ENCODE peak calls at places on chromosomes 1 and 21, in four cellular contexts. One of them, this sample, is unnamed. For H4K20me1, the result is how much of the 10 kb centered on the place peaks cover.

GRCh38 chr1:210236840-210237409 is 4.3 kb downstream of the SERTAD4 start:
- DNase-seq in fibroblast of lung: peak
- DNase-seq in H9: no peak
- DNase-seq in astrocyte: peak
- DNase-seq in this sample: no peak

GRCh38 chr1:188937965-188938551 is 1539.6 kb downstream of the BRINP3 start:
- DNase-seq in H9: no peak
- DNase-seq in fibroblast of lung: peak
- DNase-seq in astrocyte: peak
- DNase-seq in this sample: peak

GRCh38 chr1:8560611-8561544 is 243.0 kb downstream of the SLC45A1 start:
- DNase-seq in fibroblast of lung: peak
- DNase-seq in astrocyte: no peak
- DNase-seq in H9: no peak
- DNase-seq in this sample: peak

GRCh38 chr1:109239047-109239579 is 10.2 kb upstream of the CELSR2 start:
- DNase-seq in H9: no peak
- DNase-seq in fibroblast of lung: no peak
- DNase-seq in astrocyte: no peak
- DNase-seq in this sample: no peak

GRCh38 chr21:25963186-25963585 is 207.4 kb downstream of the APP start:
- DNase-seq in H9: no peak
- DNase-seq in fibroblast of lung: peak
- DNase-seq in astrocyte: peak
- DNase-seq in this sample: peak

GRCh38 chr1:32900956-32901822 is at the start of gene TMEM54:
- DNase-seq in astrocyte: no peak
- DNase-seq in fibroblast of lung: peak
- DNase-seq in H9: no peak
- DNase-seq in this sample: peak

GRCh38 chr1:203504400-203505250 is 10.7 kb downstream of the OPTC start:
- DNase-seq in astrocyte: peak
- DNase-seq in fibroblast of lung: peak
- DNase-seq in H9: peak
- DNase-seq in this sample: peak

GRCh38 chr1:19596065-19596718 is 47.9 kb upstream of the NBL1 start:
- DNase-seq in fibroblast of lung: no peak
- DNase-seq in astrocyte: no peak
- DNase-seq in H9: no peak
- DNase-seq in this sample: no peak

GRCh38 chr1:118785246-118785645 is 202.9 kb downstream of the TBX15 start:
- DNase-seq in fibroblast of lung: no peak
- DNase-seq in H9: no peak
- DNase-seq in astrocyte: peak
- DNase-seq in this sample: peak

GRCh38 chr1:207032528-207033017 is at the start of gene C1orf116:
- DNase-seq in astrocyte: no peak
- DNase-seq in fibroblast of lung: no peak
- DNase-seq in H9: peak
- DNase-seq in this sample: peak

GRCh38 chr1:230219174-230220067 is 152.4 kb downstream of the GALNT2 start:
- DNase-seq in H9: no peak
- DNase-seq in astrocyte: no peak
- DNase-seq in fibroblast of lung: no peak
- DNase-seq in this sample: no peak

GRCh38 chr1:230215049-230215448 is 148.0 kb downstream of the GALNT2 start:
- DNase-seq in astrocyte: peak
- DNase-seq in H9: peak
- DNase-seq in fibroblast of lung: peak
- DNase-seq in this sample: peak

GRCh38 chr1:230212405-230212936 is 145.4 kb downstream of the GALNT2 start:
- DNase-seq in astrocyte: no peak
- DNase-seq in fibroblast of lung: no peak
- DNase-seq in H9: no peak
- DNase-seq in this sample: no peak

GRCh38 chr1:230218667-230219066 is 151.6 kb downstream of the GALNT2 start:
- DNase-seq in fibroblast of lung: no peak
- DNase-seq in H9: no peak
- DNase-seq in astrocyte: no peak
- DNase-seq in this sample: no peak

DNA sequence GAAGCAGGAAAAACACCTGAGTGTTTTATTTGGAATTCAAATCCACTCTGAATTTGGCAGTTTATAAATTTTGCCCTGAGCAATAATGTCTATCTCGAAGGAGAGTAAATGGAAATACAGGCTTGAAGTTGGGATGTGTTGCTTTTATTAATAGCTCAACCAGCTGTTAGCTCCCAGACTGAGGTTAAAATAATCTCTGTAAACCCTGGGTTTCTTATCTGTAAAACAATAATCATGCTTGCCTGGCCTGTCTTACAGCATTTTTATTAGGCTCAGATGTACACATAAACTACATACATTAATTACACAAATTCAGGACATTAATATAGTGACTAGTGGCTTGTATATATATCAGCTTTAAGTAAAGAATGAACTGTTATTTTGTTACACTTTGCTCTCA is 148.5 kb downstream of the GALNT2 start:
- DNase-seq in astrocyte: no peak
- DNase-seq in H9: no peak
- DNase-seq in fibroblast of lung: no peak
- DNase-seq in this sample: no peak
- H4K20me1 ChIP-seq in astrocyte: half or more
- H4K20me1 ChIP-seq in H9: under half
- H4K20me1 ChIP-seq in fibroblast of lung: under half
- H4K20me1 ChIP-seq in this sample: under half

DNA sequence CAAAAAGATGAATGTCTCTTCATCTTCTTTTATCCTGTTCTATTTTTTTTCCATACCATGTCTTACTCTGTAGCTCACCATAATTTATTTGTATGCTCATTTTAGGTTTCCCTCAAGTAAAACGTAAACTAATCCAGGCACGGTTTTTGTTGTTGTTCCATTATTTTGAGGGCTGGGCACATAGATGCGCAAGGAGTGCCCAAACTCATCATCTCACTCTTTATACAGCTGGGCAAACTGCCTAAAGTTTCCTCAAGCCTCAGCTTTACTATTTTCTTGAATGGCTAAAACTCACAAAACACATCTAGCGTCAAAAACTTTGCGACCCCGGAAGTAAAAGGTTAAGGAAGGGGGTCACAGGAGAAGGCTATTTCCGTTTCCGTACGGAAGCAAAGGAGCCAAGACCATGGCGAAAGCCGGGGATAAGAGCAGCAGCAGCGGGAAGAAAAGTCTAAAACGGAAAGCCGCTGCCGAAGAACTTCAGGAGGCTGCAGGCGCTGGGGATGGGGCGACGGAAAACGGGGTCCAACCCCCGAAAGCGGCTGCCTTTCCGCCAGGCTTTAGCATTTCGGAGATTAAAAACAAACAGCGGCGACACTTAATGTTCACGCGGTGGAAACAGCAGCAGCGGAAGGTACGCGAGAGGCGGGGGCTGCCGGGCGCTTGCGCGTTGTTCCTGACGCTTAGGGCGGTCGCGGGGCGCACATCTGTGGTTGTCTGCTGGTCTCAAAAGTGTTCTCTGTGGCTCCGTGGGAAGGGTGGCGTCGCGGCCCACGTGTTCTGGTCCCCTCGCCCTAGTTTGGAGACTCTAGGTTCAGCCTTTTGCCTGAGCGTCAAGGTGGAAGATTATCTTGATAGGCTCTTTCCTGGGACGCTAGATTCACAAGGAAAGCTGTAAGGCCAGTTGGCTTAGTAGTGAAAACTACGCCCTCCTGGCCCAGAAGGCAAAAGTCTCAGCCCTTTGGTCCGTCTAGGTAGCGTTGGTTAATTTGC is at the start of gene RPF1:
- DNase-seq in fibroblast of lung: peak
- DNase-seq in astrocyte: peak
- DNase-seq in H9: peak
- DNase-seq in this sample: peak
- TF ChIP-seq CTCF in fibroblast of lung: no peak
- TF ChIP-seq CTCF in astrocyte: no peak
- TF ChIP-seq CTCF in H9: no peak
- TF ChIP-seq CTCF in this sample: no peak

DNA sequence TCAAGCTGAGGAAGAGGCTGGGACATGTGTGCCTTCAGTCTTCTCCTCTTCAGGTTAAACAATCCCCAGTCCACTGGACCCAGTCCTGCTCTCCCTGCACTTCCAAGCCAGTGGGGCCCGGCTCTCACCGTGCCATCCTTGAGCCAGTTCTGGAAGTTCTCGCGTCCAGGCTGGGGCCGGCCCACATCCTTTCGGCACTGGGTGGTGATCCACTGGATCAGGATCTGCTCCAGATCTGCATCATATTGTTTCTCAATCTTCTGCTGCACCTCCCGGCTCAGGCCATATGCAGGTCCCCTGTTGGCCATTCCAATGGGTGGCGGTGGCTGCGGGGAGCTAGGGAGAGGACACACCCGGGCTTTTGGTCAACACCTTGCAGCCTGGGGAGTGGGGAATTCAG is 5.1 kb downstream of the TAGLN2 start:
- DNase-seq in fibroblast of lung: no peak
- DNase-seq in H9: no peak
- DNase-seq in astrocyte: no peak
- DNase-seq in this sample: no peak
- H4K20me1 ChIP-seq in fibroblast of lung: under half
- H4K20me1 ChIP-seq in H9: under half
- H4K20me1 ChIP-seq in astrocyte: half or more
- H4K20me1 ChIP-seq in this sample: half or more

GRCh38 chr1:117673405-117673804 is 67.6 kb downstream of the TENT5C start:
- DNase-seq in H9: no peak
- DNase-seq in fibroblast of lung: peak
- DNase-seq in astrocyte: peak
- DNase-seq in this sample: peak

GRCh38 chr1:117676615-117677130 is 70.8 kb downstream of the TENT5C start:
- DNase-seq in fibroblast of lung: no peak
- DNase-seq in astrocyte: no peak
- DNase-seq in H9: no peak
- DNase-seq in this sample: no peak

GRCh38 chr1:117675907-117676430 is 70.1 kb downstream of the TENT5C start:
- DNase-seq in H9: no peak
- DNase-seq in fibroblast of lung: no peak
- DNase-seq in astrocyte: no peak
- DNase-seq in this sample: no peak

GRCh38 chr1:117672756-117673155 is 66.9 kb downstream of the TENT5C start:
- DNase-seq in fibroblast of lung: no peak
- DNase-seq in astrocyte: no peak
- DNase-seq in H9: no peak
- DNase-seq in this sample: no peak

GRCh38 chr1:117674521-117675400 is 68.9 kb downstream of the TENT5C start:
- DNase-seq in fibroblast of lung: no peak
- DNase-seq in H9: peak
- DNase-seq in astrocyte: peak
- DNase-seq in this sample: peak
- TF ChIP-seq CTCF in fibroblast of lung: peak
- TF ChIP-seq CTCF in H9: peak
- TF ChIP-seq CTCF in astrocyte: no peak
- TF ChIP-seq CTCF in this sample: peak

DNA sequence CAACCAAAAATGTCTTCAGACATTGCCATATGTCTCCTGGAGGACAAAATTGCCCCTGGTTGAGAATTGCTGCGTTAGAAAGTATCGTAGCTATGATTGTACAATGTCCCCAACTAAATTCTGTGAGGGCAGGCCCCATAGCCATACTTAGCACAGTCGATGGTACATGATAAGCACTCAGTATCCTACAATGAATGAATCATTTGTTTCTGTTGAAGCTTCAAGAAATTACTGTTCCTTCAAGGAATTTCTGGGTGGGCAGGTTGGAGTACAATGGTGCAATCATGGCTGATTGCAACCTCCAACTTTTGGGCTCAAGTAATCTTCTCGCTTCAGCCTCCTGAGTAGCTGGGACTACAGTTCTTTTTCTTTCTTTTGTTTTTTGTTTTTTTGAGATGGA is 4.7 kb downstream of the CAP1 start:
- DNase-seq in H9: no peak
- DNase-seq in fibroblast of lung: no peak
- DNase-seq in astrocyte: peak
- DNase-seq in this sample: no peak
- H4K20me1 ChIP-seq in H9: under half
- H4K20me1 ChIP-seq in fibroblast of lung: under half
- H4K20me1 ChIP-seq in astrocyte: half or more
- H4K20me1 ChIP-seq in this sample: under half

GRCh38 chr1:64240209-64240608 is 36.8 kb downstream of the UBE2U start:
- DNase-seq in astrocyte: no peak
- DNase-seq in H9: no peak
- DNase-seq in fibroblast of lung: peak
- DNase-seq in this sample: no peak
- TF ChIP-seq CTCF in astrocyte: no peak
- TF ChIP-seq CTCF in H9: no peak
- TF ChIP-seq CTCF in fibroblast of lung: peak
- TF ChIP-seq CTCF in this sample: no peak

GRCh38 chr1:16349847-16350406 is 2.4 kb downstream of the FBXO42 start:
- DNase-seq in astrocyte: no peak
- DNase-seq in fibroblast of lung: no peak
- DNase-seq in H9: no peak
- DNase-seq in this sample: no peak
- H4K20me1 ChIP-seq in astrocyte: half or more
- H4K20me1 ChIP-seq in fibroblast of lung: under half
- H4K20me1 ChIP-seq in H9: under half
- H4K20me1 ChIP-seq in this sample: under half